ENCODE peak calls at places on chromosomes 16 and 17, in eight cellular contexts. E, A, B, L, W, J, Y and D are unnamed samples.

GRCh38 chr16:78906135-78906534 is 694.4 kb downstream of the MAF start:
- DNase-seq in W (no peak), B (no peak), Y (no peak), E (no peak), J (no peak), L (no peak), A (no peak), D (no peak)

GRCh38 chr16:19883296-19883951 is 1.2 kb downstream of the GPRC5B start:
- DNase-seq in L (peak), J (peak), B (peak), W (peak), A (peak), E (peak), Y (no peak), D (no peak)

GRCh38 chr17:71192039-71192555 is 928.7 kb upstream of the SOX9 start:
- DNase-seq in E (no peak), B (no peak), Y (no peak), A (no peak), J (no peak), W (no peak), L (no peak), D (peak)

GRCh38 chr16:1196494-1196893 is 28.6 kb downstream of the TPSG1 start:
- DNase-seq in J (no peak), B (no peak), Y (no peak), E (no peak), L (peak), A (no peak), W (no peak), D (peak)

GRCh38 chr17:47703191-47703591 is 9.2 kb downstream of the TBKBP1 start:
- DNase-seq in Y (no peak), A (no peak), L (no peak), E (no peak), J (no peak), W (no peak), B (no peak), D (no peak)

GRCh38 chr16:69402448-69402847 is 16.6 kb upstream of the TERF2 start:
- DNase-seq in J (no peak), E (no peak), A (no peak), B (no peak), Y (no peak), W (no peak), L (no peak), D (no peak)

GRCh38 chr17:51617876-51618455 is 357.6 kb downstream of the UTP18 start:
- DNase-seq in W (no peak), A (no peak), B (no peak), Y (no peak), L (no peak), E (peak), J (no peak), D (no peak)

GRCh38 chr16:89779231-89779912 is 37.1 kb downstream of the FANCA start:
- DNase-seq in B (no peak), A (peak), L (no peak), W (no peak), J (no peak), E (no peak), Y (no peak), D (no peak)

GRCh38 chr16:50263940-50264929 is 2.1 kb upstream of the ADCY7 start:
- DNase-seq in Y (no peak), L (no peak), E (no peak), J (no peak), B (peak), A (no peak), W (no peak), D (no peak)

GRCh38 chr16:30356401-30357084 is 1.4 kb upstream of the CD2BP2 start:
- DNase-seq in A (peak), Y (no peak), E (peak), L (no peak), J (no peak), B (no peak), W (no peak), D (peak)

GRCh38 chr16:74019608-74020007 is 277.0 kb upstream of the PSMD7 start:
- DNase-seq in W (no peak), L (no peak), Y (no peak), E (no peak), A (no peak), B (no peak), J (no peak), D (peak)

GRCh38 chr17:14664511-14664910 is 363.6 kb downstream of the HS3ST3B1 start:
- DNase-seq in Y (no peak), A (no peak), E (no peak), L (no peak), W (no peak), B (no peak), J (no peak), D (no peak)

GRCh38 chr16:3983081-3983520 is 102.6 kb upstream of the CREBBP start:
- DNase-seq in W (no peak), L (peak), J (no peak), A (peak), B (peak), E (peak), Y (peak), D (peak)

GRCh38 chr16:67723151-67723915 is 4.2 kb upstream of the GFOD2 start:
- DNase-seq in A (no peak), W (no peak), L (no peak), E (no peak), B (no peak), Y (no peak), J (no peak), D (no peak)

GRCh38 chr16:13923703-13924298 is 3.8 kb downstream of the ERCC4 start:
- DNase-seq in A (no peak), J (peak), B (peak), L (peak), E (no peak), Y (peak), W (no peak), D (peak)

GRCh38 chr17:78745407-78746088 is 36.5 kb downstream of the CYTH1 start:
- DNase-seq in B (peak), W (no peak), Y (peak), A (no peak), L (no peak), J (no peak), E (no peak), D (peak)

GRCh38 chr16:75614247-75614897 is 8.7 kb downstream of the ADAT1 start:
- DNase-seq in J (no peak), W (no peak), A (no peak), Y (no peak), B (peak), E (no peak), L (no peak), D (no peak)

GRCh38 chr16:49601541-49601940 is 227.9 kb downstream of the C16orf78 start:
- DNase-seq in W (no peak), A (no peak), L (no peak), E (no peak), J (no peak), B (no peak), Y (no peak), D (no peak)

GRCh38 chr17:70767102-70767701 is 597.9 kb downstream of the KCNJ2 start:
- DNase-seq in A (no peak), W (no peak), Y (peak), B (peak), J (peak), L (peak), E (no peak), D (no peak)

GRCh38 chr16:77402118-77402517 is 32.7 kb downstream of the ADAMTS18 start:
- DNase-seq in W (no peak), E (no peak), B (no peak), L (no peak), A (no peak), Y (no peak), J (no peak), D (no peak)